ENCODE peak calls at places on chromosomes 16 and 17, in ten cellular contexts. B is GM23338, N is GM12878, A is HCT116, E is prostate gland, I is Panc1, K is suprapubic skin, V is SK-N-SH, J is breast epithelium, H is spleen. F is an unnamed sample. For H3K4me1, the result is how much of the 10 kb centered on the place peaks cover.

GRCh38 chr17:9002236-9002609 is 19.1 kb upstream of the NTN1 start:
- DNase-seq in B (peak), N (no peak), A (no peak), E (no peak), I (no peak), K (no peak), V (no peak), J (no peak), H (no peak), F (peak)

GRCh38 chr16:55562936-55563335 is 3.5 kb upstream of the CAPNS2 start:
- DNase-seq in B (no peak), N (no peak), A (no peak), E (no peak), I (no peak), K (no peak), V (no peak), J (no peak), H (no peak), F (no peak)

GRCh38 chr17:44898768-44899073 is 524 bp downstream of the EFTUD2 start:
- DNase-seq in B (peak), N (no peak), A (no peak), E (no peak), I (no peak), K (no peak), V (no peak), J (no peak), H (no peak), F (peak)

GRCh38 chr16:72291531-72291981 is 119.6 kb upstream of the PMFBP1 start:
- DNase-seq in B (no peak), N (no peak), A (peak), E (no peak), I (peak), K (no peak), V (no peak), J (no peak), H (no peak), F (no peak)

GRCh38 chr17:32320847-32321246 is 21.1 kb downstream of the C17orf75 start:
- DNase-seq in B (no peak), N (no peak), A (no peak), E (no peak), I (no peak), K (no peak), V (no peak), J (no peak), H (peak), F (no peak)

GRCh38 chr16:29757950-29758466 is 12.2 kb upstream of the C16orf54 start:
- DNase-seq in B (no peak), N (no peak), A (no peak), E (no peak), I (no peak), K (no peak), V (no peak), J (no peak), H (no peak), F (no peak)

GRCh38 chr17:78805301-78805700 is 23.2 kb upstream of the CYTH1 start:
- DNase-seq in B (no peak), N (no peak), A (no peak), E (no peak), I (no peak), K (no peak), V (no peak), J (no peak), H (no peak), F (no peak)

GRCh38 chr17:80069886-80070177 is 31.5 kb upstream of the GAA start:
- DNase-seq in B (no peak), N (no peak), A (no peak), E (no peak), I (no peak), K (no peak), V (no peak), J (no peak), H (no peak), F (no peak)

GRCh38 chr17:57257911-57258885 is 1.9 kb downstream of the MSI2 start:
- DNase-seq in B (peak), N (no peak), A (no peak), E (no peak), I (no peak), K (no peak), V (no peak), J (no peak), H (no peak), F (no peak)

GRCh38 chr16:66512589-66513404 is 37.1 kb downstream of the TK2 start:
- DNase-seq in B (no peak), N (no peak), A (no peak), E (no peak), I (no peak), K (no peak), V (no peak), J (peak), H (no peak), F (no peak)

GRCh38 chr16:27367463-27368357 is 34.3 kb upstream of the IL21R start:
- DNase-seq in B (peak), N (peak), A (peak), E (peak), I (no peak), K (peak), V (peak), J (peak), H (peak), F (peak)

GRCh38 chr16:1791943-1792812 is 1.3 kb downstream of the IGFALS start:
- DNase-seq in B (no peak), N (no peak), A (no peak), E (no peak), I (no peak), K (peak), V (no peak), J (no peak), H (peak), F (peak)

GRCh38 chr16:83833921-83834320 is 26.1 kb downstream of the HSBP1 start:
- DNase-seq in B (no peak), N (no peak), A (no peak), E (no peak), I (no peak), K (no peak), V (no peak), J (no peak), H (no peak), F (no peak)

GRCh38 chr16:58120216-58120615 is 9.0 kb downstream of the CFAP20 start:
- DNase-seq in B (no peak), N (no peak), A (no peak), E (no peak), I (no peak), K (no peak), V (no peak), J (no peak), H (no peak), F (no peak)

GRCh38 chr17:20914658-20915057 is 128.2 kb downstream of the USP22 start:
- DNase-seq in B (no peak), N (no peak), A (no peak), E (no peak), I (no peak), K (no peak), V (no peak), J (no peak), H (no peak), F (no peak)

GRCh38 chr17:20086416-20087074 is 77.4 kb downstream of the SPECC1 start:
- DNase-seq in B (no peak), N (no peak), A (no peak), E (no peak), I (no peak), K (no peak), V (peak), J (no peak), H (no peak), F (no peak)

GRCh38 chr16:68665501-68665900 is 20.4 kb downstream of the CDH3 start:
- DNase-seq in B (no peak), N (no peak), A (peak), E (no peak), I (no peak), K (no peak), V (no peak), J (no peak), H (no peak), F (no peak)

GRCh38 chr16:88970539-88971065 is 6.4 kb downstream of the CBFA2T3 start:
- DNase-seq in B (no peak), N (no peak), A (no peak), E (no peak), I (no peak), K (no peak), V (no peak), J (no peak), H (peak), F (peak)

GRCh38 chr16:88970095-88970494 is 6.9 kb downstream of the CBFA2T3 start:
- DNase-seq in B (no peak), N (no peak), A (no peak), E (no peak), I (no peak), K (no peak), V (no peak), J (no peak), H (peak), F (no peak)

GRCh38 chr16:88973007-88973410 is 4.0 kb downstream of the CBFA2T3 start:
- DNase-seq in B (no peak), N (no peak), A (no peak), E (no peak), I (no peak), K (no peak), V (no peak), J (no peak), H (peak), F (peak)

GRCh38 chr16:88972349-88972748 is 4.7 kb downstream of the CBFA2T3 start:
- DNase-seq in B (no peak), N (no peak), A (no peak), E (no peak), I (no peak), K (no peak), V (peak), J (no peak), H (no peak), F (no peak)

GRCh38 chr16:88971371-88972097 is 5.5 kb downstream of the CBFA2T3 start:
- DNase-seq in B (no peak), N (peak), A (no peak), E (no peak), I (no peak), K (no peak), V (no peak), J (no peak), H (peak), F (peak)
- H3K4me3 ChIP-seq in B (no peak), N (peak), A (no peak), E (no peak), I (no peak), K (no peak), V (no peak), J (peak), H (no peak), F (no peak)

DNA sequence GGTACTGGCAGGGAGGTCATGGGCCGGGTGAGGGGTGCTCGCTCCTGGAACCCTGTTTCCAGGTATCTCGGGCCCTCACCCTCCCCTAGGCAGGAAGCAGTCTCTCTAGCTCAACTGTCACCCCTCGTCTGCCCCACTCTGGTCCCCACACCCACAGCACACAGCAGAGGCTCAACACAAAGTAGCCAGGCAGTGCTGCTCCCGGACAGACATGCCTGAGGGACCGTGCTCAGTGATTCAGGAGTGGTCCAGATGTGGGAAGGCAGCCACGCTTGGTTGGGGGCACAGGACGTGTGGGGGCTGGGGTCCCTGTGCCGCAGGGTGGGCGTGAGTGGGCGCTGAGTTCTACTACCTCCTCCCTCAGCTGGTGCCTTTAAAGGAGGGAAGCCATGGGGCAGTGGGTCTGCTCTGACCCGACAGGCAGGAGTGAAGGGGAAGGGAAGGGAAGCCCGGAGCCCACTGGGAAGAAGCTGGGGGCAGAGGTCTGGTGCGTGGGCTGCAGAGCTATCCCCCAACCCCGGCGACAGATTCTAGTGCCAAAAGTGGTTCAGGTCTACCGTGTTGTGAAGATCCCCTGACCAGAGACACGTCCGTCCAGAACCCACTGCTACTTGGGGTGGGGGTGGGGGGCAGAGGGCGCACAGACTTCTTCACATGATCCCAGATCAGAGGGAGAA is 11.8 kb downstream of the SLC16A3 start:
- DNase-seq in B (no peak), N (no peak), A (no peak), E (no peak), I (no peak), K (no peak), V (no peak), J (no peak), H (peak), F (no peak)
- TF ChIP-seq POLR2AphosphoS5 in B (no peak), N (no peak), A (peak), E (no peak), I (peak), K (no peak), V (no peak), J (no peak), H (peak), F (no peak)

GRCh38 chr17:77209330-77209748 is 68.6 kb downstream of the SEC14L1 start:
- DNase-seq in B (no peak), N (no peak), A (no peak), E (no peak), I (no peak), K (peak), V (no peak), J (no peak), H (no peak), F (no peak)

GRCh38 chr17:77207689-77208216 is 67.0 kb downstream of the SEC14L1 start:
- DNase-seq in B (no peak), N (no peak), A (no peak), E (no peak), I (no peak), K (no peak), V (no peak), J (no peak), H (no peak), F (no peak)

GRCh38 chr17:77208856-77209255 is 68.1 kb downstream of the SEC14L1 start:
- DNase-seq in B (no peak), N (no peak), A (no peak), E (no peak), I (no peak), K (no peak), V (no peak), J (no peak), H (no peak), F (no peak)

GRCh38 chr17:77206557-77206956 is 65.8 kb downstream of the SEC14L1 start:
- DNase-seq in B (no peak), N (no peak), A (no peak), E (no peak), I (no peak), K (no peak), V (no peak), J (no peak), H (no peak), F (no peak)

DNA sequence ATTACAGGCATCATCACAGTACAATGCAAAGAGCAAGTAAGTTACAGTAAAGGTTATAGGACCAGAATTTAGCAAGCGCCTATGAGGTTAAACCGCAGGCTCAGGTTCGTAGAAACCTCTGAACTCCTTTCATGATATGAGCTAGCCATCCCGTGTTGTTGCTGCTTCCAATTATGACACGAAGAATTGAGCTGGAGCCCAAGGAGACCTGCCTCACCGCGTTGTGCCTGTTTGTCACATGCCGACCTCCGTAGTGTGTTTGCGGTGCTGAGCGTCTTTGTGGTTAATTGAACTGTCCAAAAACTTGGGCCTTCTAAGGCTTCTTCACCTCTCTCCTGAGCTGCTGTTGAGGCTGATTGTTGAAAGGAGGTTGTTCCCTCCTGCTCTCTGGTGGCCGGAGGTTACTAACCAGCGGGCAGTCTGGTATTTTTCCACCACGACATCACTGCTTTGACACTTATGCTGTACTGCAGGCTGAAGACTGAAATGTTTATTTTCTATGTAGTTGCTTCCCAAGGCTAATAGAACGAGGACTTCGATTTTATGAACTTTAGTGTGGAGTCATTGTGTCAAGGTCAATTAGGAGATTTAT is 67.5 kb downstream of the SEC14L1 start:
- DNase-seq in B (peak), N (no peak), A (no peak), E (peak), I (no peak), K (peak), V (no peak), J (no peak), H (no peak), F (peak)
- H3K4me1 ChIP-seq in B (under half), N (half or more), A (under half), E (under half), I (under half), K (under half), V (under half), J (under half), H (half or more), F (half or more)

GRCh38 chr17:39737761-39738567 is at the start of gene GRB7:
- DNase-seq in B (peak), N (no peak), A (peak), E (peak), I (no peak), K (no peak), V (peak), J (peak), H (peak), F (peak)

GRCh38 chr17:39738568-39738901 is 797 bp downstream of the GRB7 start:
- DNase-seq in B (peak), N (no peak), A (no peak), E (peak), I (no peak), K (no peak), V (no peak), J (peak), H (peak), F (peak)

GRCh38 chr17:39735882-39736281 is 1.9 kb upstream of the GRB7 start:
- DNase-seq in B (no peak), N (no peak), A (no peak), E (no peak), I (no peak), K (no peak), V (no peak), J (no peak), H (no peak), F (no peak)

GRCh38 chr17:39737331-39737760 is 392 bp upstream of the GRB7 start:
- DNase-seq in B (no peak), N (no peak), A (no peak), E (no peak), I (no peak), K (no peak), V (peak), J (no peak), H (peak), F (no peak)

GRCh38 chr17:39736319-39737165 is 1.2 kb upstream of the GRB7 start:
- DNase-seq in B (peak), N (no peak), A (peak), E (no peak), I (no peak), K (no peak), V (no peak), J (no peak), H (no peak), F (peak)
- H3K4me3 ChIP-seq in B (no peak), N (no peak), A (no peak), E (no peak), I (no peak), K (no peak), V (no peak), J (peak), H (no peak), F (peak)

DNA sequence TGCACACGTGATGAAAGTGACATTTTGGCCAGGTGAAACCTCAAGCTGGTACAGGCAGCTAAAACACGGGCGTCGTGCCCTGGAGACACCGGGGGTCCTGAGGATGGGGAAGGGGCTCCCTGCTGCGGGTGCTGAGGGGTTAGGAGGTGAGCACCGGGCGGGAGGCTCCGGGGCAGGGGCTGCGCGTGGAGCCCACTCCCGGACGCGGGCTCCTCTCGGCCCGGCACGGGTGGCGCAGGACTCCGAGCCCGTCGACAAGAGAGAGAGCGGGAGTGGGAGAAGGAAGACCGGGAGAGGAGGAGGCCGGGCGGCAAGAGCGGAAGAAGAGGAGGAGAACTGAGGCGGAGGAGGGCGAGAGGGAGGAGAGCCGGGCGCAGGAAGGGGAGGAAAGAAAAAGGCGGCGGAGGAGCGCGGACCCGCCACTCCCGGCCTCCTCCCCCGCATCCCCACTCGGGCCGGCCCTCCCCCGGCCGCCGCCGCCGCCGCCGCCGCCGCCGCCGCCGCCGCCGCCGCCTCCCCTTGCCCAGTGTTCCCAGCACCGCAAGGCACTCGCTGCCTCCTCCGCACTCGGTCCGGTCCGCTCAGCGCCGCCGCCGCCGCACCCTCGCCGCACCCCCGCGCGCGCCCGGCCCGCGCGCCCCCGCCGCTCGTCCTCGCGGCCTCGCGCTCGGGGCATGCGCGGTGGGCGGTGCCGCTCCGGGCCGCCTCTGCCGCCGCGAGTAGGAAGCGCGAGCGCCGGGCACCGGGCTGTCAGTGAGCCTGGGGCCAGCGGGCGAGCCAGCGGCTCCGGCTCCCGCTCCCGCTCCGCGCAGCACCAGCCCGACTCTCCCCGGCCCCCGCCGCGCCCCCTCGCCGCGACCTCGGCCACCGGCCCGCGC is at the start of gene PRKCA:
- DNase-seq in B (peak), N (no peak), A (peak), E (peak), I (no peak), K (peak), V (peak), J (no peak), H (peak), F (peak)
- TF ChIP-seq POLR2AphosphoS5 in B (peak), N (no peak), A (peak), E (peak), I (peak), K (no peak), V (peak), J (no peak), H (peak), F (no peak)